ENCODE peak calls at places on chromosomes 6 and 20, in ten cellular contexts. G, X, E, K, D, J, U, N, R and L are unnamed samples.

GRCh38 chr20:21096321-21097043 is 9.7 kb downstream of the LINC00237 start:
- DNase-seq in G (peak; percentile 72), X (peak; percentile 54), E (no peak), K (no peak), D (no peak), J (no peak), U (peak; percentile 50), N (peak; percentile 72), R (no peak), L (peak; percentile 77)

GRCh38 chr20:59006864-59007757 is at the start of gene CTSZ:
- DNase-seq in G (peak; percentile 67), X (peak; percentile 78), E (no peak), K (peak; percentile 70), D (no peak), J (peak; percentile 69), U (peak; percentile 78), N (peak; percentile 69), R (peak; percentile 71), L (peak; percentile 97)

GRCh38 chr6:143034689-143035334 is 25.9 kb upstream of the AIG1 start:
- DNase-seq in G (no peak), X (no peak), E (no peak), K (no peak), D (no peak), J (no peak), U (peak; percentile 65), N (no peak), R (no peak), L (no peak)

GRCh38 chr6:80170433-80170832 is 64.0 kb downstream of the BCKDHB start:
- DNase-seq in G (no peak), X (no peak), E (no peak), K (no peak), D (no peak), J (no peak), U (no peak), N (no peak), R (no peak), L (no peak)

GRCh38 chr6:98904096-98904495 is 43.6 kb downstream of the FBXL4 start:
- DNase-seq in G (no peak), X (no peak), E (no peak), K (no peak), D (no peak), J (no peak), U (no peak), N (no peak), R (no peak), L (no peak)

GRCh38 chr6:38512211-38512610 is 127.5 kb downstream of the BTBD9 start:
- DNase-seq in G (no peak), X (peak; percentile 51), E (no peak), K (no peak), D (no peak), J (no peak), U (no peak), N (no peak), R (no peak), L (no peak)

GRCh38 chr6:11744753-11745152 is 33.9 kb downstream of the ADTRP start:
- DNase-seq in G (no peak), X (peak; percentile 77), E (no peak), K (no peak), D (no peak), J (no peak), U (no peak), N (no peak), R (no peak), L (no peak)

GRCh38 chr6:36682328-36683144 is 4.0 kb downstream of the CDKN1A start:
- DNase-seq in G (peak; percentile 49), X (peak; percentile 61), E (no peak), K (peak; percentile 69), D (peak; percentile 65), J (peak; percentile 45), U (peak; percentile 89), N (peak; percentile 87), R (peak; percentile 89), L (peak; percentile 47)

GRCh38 chr6:137903933-137904821 is 37.1 kb downstream of the TNFAIP3 start:
- DNase-seq in G (no peak), X (peak; percentile 74), E (no peak), K (peak; percentile 49), D (no peak), J (peak; percentile 89), U (peak; percentile 38), N (no peak), R (peak; percentile 55), L (no peak)

GRCh38 chr20:13302647-13303425 is 81.8 kb downstream of the ISM1 start:
- DNase-seq in G (peak; percentile 53), X (peak; percentile 69), E (peak; percentile 2), K (peak; percentile 38), D (peak; percentile 49), J (peak; percentile 25), U (peak; percentile 55), N (peak; percentile 75), R (no peak), L (peak; percentile 79)

GRCh38 chr6:155154158-155154830 is 109.5 kb upstream of the CLDN20 start:
- DNase-seq in G (no peak), X (peak; percentile 92), E (no peak), K (peak; percentile 56), D (no peak), J (peak; percentile 85), U (peak; percentile 15), N (peak; percentile 80), R (peak; percentile 15), L (peak; percentile 53)

GRCh38 chr20:4883546-4883945 is 117.8 kb downstream of the SLC23A2 start:
- DNase-seq in G (no peak), X (no peak), E (no peak), K (no peak), D (no peak), J (no peak), U (no peak), N (no peak), R (no peak), L (no peak)

GRCh38 chr6:71388068-71388744 is 99.6 kb downstream of the OGFRL1 start:
- DNase-seq in G (no peak), X (peak; percentile 56), E (no peak), K (no peak), D (no peak), J (no peak), U (no peak), N (no peak), R (peak; percentile 10), L (no peak)

GRCh38 chr6:67629268-67629667 is 1005.8 kb upstream of the ADGRB3 start:
- DNase-seq in G (no peak), X (peak; percentile 90), E (no peak), K (no peak), D (no peak), J (no peak), U (no peak), N (no peak), R (no peak), L (no peak)

GRCh38 chr6:33577106-33577535 is 3.0 kb downstream of the BAK1 start:
- DNase-seq in G (no peak), X (no peak), E (no peak), K (no peak), D (no peak), J (no peak), U (peak; percentile 89), N (no peak), R (no peak), L (peak; percentile 82)

GRCh38 chr6:1202201-1202600 is 109.7 kb upstream of the FOXQ1 start:
- DNase-seq in G (no peak), X (no peak), E (no peak), K (no peak), D (no peak), J (peak; percentile 5), U (no peak), N (no peak), R (no peak), L (no peak)

GRCh38 chr6:150987371-150987828 is 121.9 kb downstream of the MTHFD1L start:
- DNase-seq in G (no peak), X (no peak), E (peak; percentile 1), K (peak; percentile 52), D (no peak), J (peak; percentile 92), U (no peak), N (no peak), R (no peak), L (no peak)

GRCh38 chr6:39348740-39349139 is 26.2 kb upstream of the KCNK16 start:
- DNase-seq in G (no peak), X (no peak), E (no peak), K (no peak), D (no peak), J (no peak), U (no peak), N (no peak), R (no peak), L (no peak)

GRCh38 chr6:132443206-132443605 is 41.9 kb upstream of the MOXD1 start:
- DNase-seq in G (no peak), X (no peak), E (no peak), K (no peak), D (no peak), J (no peak), U (no peak), N (no peak), R (no peak), L (no peak)

GRCh38 chr20:62274332-62275262 is 28.2 kb upstream of the ADRM1 start:
- DNase-seq in G (no peak), X (no peak), E (no peak), K (no peak), D (no peak), J (no peak), U (no peak), N (no peak), R (no peak), L (peak; percentile 43)

GRCh38 chr6:165552248-165552736 is 110.7 kb downstream of the PDE10A start:
- DNase-seq in G (no peak), X (no peak), E (no peak), K (no peak), D (no peak), J (no peak), U (no peak), N (no peak), R (no peak), L (no peak)

GRCh38 chr6:36506617-36507016 is 40.7 kb downstream of the STK38 start:
- DNase-seq in G (no peak), X (no peak), E (no peak), K (no peak), D (no peak), J (no peak), U (no peak), N (no peak), R (no peak), L (no peak)

GRCh38 chr6:11329841-11330765 is 97.6 kb upstream of the NEDD9 start:
- DNase-seq in G (no peak), X (no peak), E (no peak), K (no peak), D (no peak), J (no peak), U (peak; percentile 93), N (no peak), R (no peak), L (no peak)